ENCODE peak calls at places on chromosomes 4 and X, in six cellular contexts. J is HepG2, F is upper lobe of left lung, S is GM12878, G is HCT116, U is K562. O is an unnamed sample.

GRCh38 chrX:13955975-13956374 is 73.7 kb downstream of the GEMIN8 start:
- ATAC-seq in J (no peak), F (peak; percentile 67), S (no peak), G (no peak), U (no peak), O (no peak)

GRCh38 chr4:115873048-115873447 is 759.6 kb upstream of the NDST4 start:
- ATAC-seq in J (no peak), F (no peak), S (no peak), G (no peak), U (no peak), O (peak; percentile 31)

GRCh38 chrX:65685112-65685511 is 17.7 kb downstream of the MSN start:
- ATAC-seq in J (no peak), F (no peak), S (no peak), G (no peak), U (no peak), O (no peak)

GRCh38 chr4:74367656-74368055 is 2.7 kb downstream of the EREG start:
- ATAC-seq in J (no peak), F (no peak), S (no peak), G (no peak), U (no peak), O (no peak)

GRCh38 chrX:41518127-41518840 is 71.1 kb downstream of the NYX start:
- ATAC-seq in J (no peak), F (no peak), S (peak; percentile 65), G (no peak), U (no peak), O (no peak)

GRCh38 chr4:93776386-93777080 is 52.0 kb upstream of the ATOH1 start:
- ATAC-seq in J (no peak), F (no peak), S (no peak), G (no peak), U (no peak), O (no peak)

GRCh38 chr4:85967872-85968271 is 392.0 kb downstream of the MAPK10 start:
- ATAC-seq in J (no peak), F (no peak), S (no peak), G (no peak), U (no peak), O (no peak)

GRCh38 chr4:4406455-4407298 is 19.8 kb downstream of the NSG1 start:
- ATAC-seq in J (peak; percentile 45), F (peak; percentile 16), S (no peak), G (no peak), U (peak; percentile 13), O (no peak)

GRCh38 chr4:88477229-88477860 is 20.4 kb downstream of the HERC5 start:
- ATAC-seq in J (no peak), F (no peak), S (no peak), G (no peak), U (no peak), O (no peak)

GRCh38 chr4:89007338-89007737 is 49.6 kb downstream of the FAM13A start:
- ATAC-seq in J (no peak), F (no peak), S (no peak), G (no peak), U (no peak), O (no peak)

GRCh38 chrX:45295587-45295986 is 94.9 kb upstream of the DIPK2B start:
- ATAC-seq in J (no peak), F (no peak), S (no peak), G (peak; percentile 50), U (no peak), O (no peak)

GRCh38 chr4:107838763-107839162 is 14.0 kb downstream of the SGMS2 start:
- ATAC-seq in J (no peak), F (no peak), S (no peak), G (no peak), U (no peak), O (peak; percentile 37)

GRCh38 chr4:152515678-152516077 is 20.2 kb downstream of the FBXW7 start:
- ATAC-seq in J (no peak), F (no peak), S (no peak), G (no peak), U (peak; percentile 41), O (no peak)

GRCh38 chr4:152700151-152700550 is 20.4 kb upstream of the TMEM154 start:
- ATAC-seq in J (no peak), F (no peak), S (no peak), G (no peak), U (peak; percentile 48), O (no peak)

GRCh38 chr4:1547863-1548637 is 136.1 kb downstream of the FAM53A start:
- ATAC-seq in J (no peak), F (peak; percentile 56), S (no peak), G (no peak), U (peak; percentile 15), O (peak; percentile 75)

GRCh38 chrX:109536439-109537323 is at the start of gene NXT2:
- ATAC-seq in J (peak; percentile 99), F (peak; percentile 99), S (peak; percentile 99), G (peak; percentile 98), U (peak; percentile 100), O (peak; percentile 100)
- TF ChIP-seq POLR2A in J (peak; percentile 90), F (no peak), S (peak; percentile 94), G (peak; percentile 67), U (peak; percentile 93), O (peak; percentile 63)

GRCh38 chr4:26482508-26483462 is 7.5 kb downstream of the CCKAR start:
- ATAC-seq in J (peak; percentile 71), F (no peak), S (no peak), G (no peak), U (no peak), O (no peak)
- H3K4me3 ChIP-seq in J (no peak overlapping the region), F (no peak overlapping the region), S (no peak overlapping the region), G (no peak overlapping the region), U (no peak overlapping the region), O (no peak overlapping the region)

GRCh38 chr4:53012738-53013137 is 150.6 kb downstream of the RASL11B start:
- ATAC-seq in J (no peak), F (no peak), S (peak; percentile 92), G (no peak), U (no peak), O (no peak)
- TF ChIP-seq POLR2AphosphoS5 in J (no peak), F (no peak), S (peak; percentile 37), G (no peak), U (no peak), O (no peak)

GRCh38 chr4:16977081-16977480 is 78.6 kb upstream of the LDB2 start:
- ATAC-seq in J (no peak), F (no peak), S (no peak), G (no peak), U (no peak), O (no peak)
- TF ChIP-seq POLR2A in J (no peak), F (no peak), S (no peak), G (no peak), U (no peak), O (no peak)

GRCh38 chr4:7721984-7722551 is 217.6 kb downstream of the AFAP1 start:
- ATAC-seq in J (no peak), F (no peak), S (no peak), G (no peak), U (peak; percentile 61), O (no peak)
- H3K4me3 ChIP-seq in J (no peak overlapping the region), F (no peak overlapping the region), S (no peak overlapping the region), G (no peak overlapping the region), U (no peak overlapping the region), O (no peak overlapping the region)

DNA sequence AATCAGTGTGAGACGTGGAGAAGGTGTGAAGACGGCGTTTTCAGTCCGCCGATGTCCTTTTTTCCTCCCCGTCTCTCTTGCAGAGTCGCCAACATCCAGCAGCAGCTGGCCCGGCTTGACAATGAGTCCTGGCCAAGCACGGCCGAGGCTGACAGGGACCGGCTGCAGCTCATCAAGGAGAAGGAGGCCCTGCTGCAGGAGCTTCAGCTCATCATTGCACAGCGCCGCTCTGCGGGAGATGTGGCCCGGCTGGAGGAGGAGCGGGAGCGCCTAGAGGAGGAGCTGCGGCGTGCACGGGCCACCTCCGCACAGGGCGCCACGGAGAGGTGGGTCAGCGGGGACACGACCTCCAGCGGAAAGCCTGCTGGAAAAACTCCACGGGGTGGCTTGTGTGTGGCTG is 47.1 kb upstream of the CLCN4 start:
- ATAC-seq in J (no peak), F (peak; percentile 45), S (no peak), G (no peak), U (peak; percentile 73), O (peak; percentile 56)
- TF ChIP-seq POLR2AphosphoS5 in J (no peak), F (no peak), S (no peak), G (no peak), U (no peak), O (peak; percentile 32)

GRCh38 chrX:10576777-10577444 is 43.5 kb downstream of the MID1 start:
- ATAC-seq in J (no peak), F (peak; percentile 15), S (no peak), G (no peak), U (peak; percentile 36), O (peak; percentile 47)
- TF ChIP-seq POLR2A in J (no peak), F (no peak), S (no peak), G (no peak), U (no peak), O (no peak)

GRCh38 chr4:138851626-138852443 is 163.7 kb upstream of the NOCT start:
- ATAC-seq in J (no peak), F (no peak), S (no peak), G (no peak), U (no peak), O (no peak)
- H3K4me3 ChIP-seq in J (no peak overlapping the region), F (no peak overlapping the region), S (no peak overlapping the region), G (no peak overlapping the region), U (no peak overlapping the region), O (no peak overlapping the region)